ENCODE peak calls at places on chromosomes 5 and 9, in five cellular contexts. A is fibroblast of the conjunctiva, X is AG08395, P is NAMALWA, S is epithelial cell of prostate. Q is an unnamed sample.

GRCh38 chr9:93955356-93956182 is 414 bp upstream of the BARX1 start:
- DNase-seq in A (no peak), X (no peak), P (no peak), S (no peak), Q (no peak)

GRCh38 chr5:76175821-76176403 is 92.7 kb downstream of the SV2C start:
- DNase-seq in A (no peak), X (no peak), P (no peak), S (no peak), Q (no peak)

GRCh38 chr5:131795128-131795719 is 1.6 kb downstream of the FNIP1 start:
- DNase-seq in A (no peak), X (no peak), P (peak), S (no peak), Q (no peak)

GRCh38 chr9:126836216-126836615 is 24.2 kb upstream of the ZBTB34 start:
- DNase-seq in A (no peak), X (no peak), P (no peak), S (no peak), Q (no peak)

GRCh38 chr5:136981936-136982335 is 517.2 kb downstream of the SPOCK1 start:
- DNase-seq in A (no peak), X (no peak), P (no peak), S (no peak), Q (no peak)

GRCh38 chr5:132493821-132494220 is 3.2 kb upstream of the IRF1 start:
- DNase-seq in A (no peak), X (no peak), P (no peak), S (no peak), Q (no peak)

GRCh38 chr5:125331987-125332628 is 585.7 kb upstream of the ZNF608 start:
- DNase-seq in A (no peak), X (no peak), P (no peak), S (no peak), Q (no peak)

GRCh38 chr5:119708076-119708790 is 78.9 kb downstream of the FAM170A start:
- DNase-seq in A (no peak), X (no peak), P (no peak), S (no peak), Q (no peak)

GRCh38 chr5:88390007-88390385 is 121.4 kb upstream of the TMEM161B start:
- DNase-seq in A (no peak), X (no peak), P (no peak), S (no peak), Q (no peak)

GRCh38 chr5:179802950-179803562 is 3.6 kb downstream of the MGAT4B start:
- DNase-seq in A (no peak), X (no peak), P (no peak), S (no peak), Q (no peak)

GRCh38 chr5:72122619-72123018 is 15.3 kb downstream of the MAP1B start:
- DNase-seq in A (no peak), X (no peak), P (no peak), S (no peak), Q (no peak)

GRCh38 chr9:115964710-115965347 is 188.8 kb upstream of the PAPPA start:
- DNase-seq in A (no peak), X (no peak), P (no peak), S (no peak), Q (no peak)

GRCh38 chr9:89903076-89903475 is 298.3 kb downstream of the GADD45G start:
- DNase-seq in A (no peak), X (no peak), P (no peak), S (no peak), Q (no peak)

GRCh38 chr9:117178596-117179111 is 236.2 kb downstream of the ASTN2 start:
- DNase-seq in A (no peak), X (no peak), P (no peak), S (no peak), Q (no peak)

GRCh38 chr5:141567513-141568117 is 51.2 kb downstream of the DIAPH1 start:
- DNase-seq in A (no peak), X (peak), P (peak), S (no peak), Q (no peak)

GRCh38 chr5:893711-894110 is 1.0 kb downstream of the TRIP13 start:
- DNase-seq in A (no peak), X (no peak), P (peak), S (no peak), Q (no peak)

GRCh38 chr5:109413463-109413862 is 3.7 kb upstream of the PJA2 start:
- DNase-seq in A (no peak), X (no peak), P (no peak), S (no peak), Q (no peak)

GRCh38 chr5:149221326-149221725 is 50.3 kb upstream of the AFAP1L1 start:
- DNase-seq in A (no peak), X (peak), P (no peak), S (no peak), Q (no peak)

GRCh38 chr5:60945760-60946253 is 802 bp downstream of the NDUFAF2 start:
- DNase-seq in A (peak), X (peak), P (no peak), S (no peak), Q (peak)

GRCh38 chr5:78843436-78843835 is 141.7 kb downstream of the ARSB start:
- DNase-seq in A (no peak), X (no peak), P (no peak), S (no peak), Q (no peak)

GRCh38 chr5:115575167-115576070 is 26.9 kb downstream of the TICAM2 start:
- DNase-seq in A (no peak), X (peak), P (peak), S (no peak), Q (no peak)

GRCh38 chr5:176609724-176610429 is at the start of gene GPRIN1:
- DNase-seq in A (peak), X (peak), P (peak), S (no peak), Q (peak)

GRCh38 chr5:139648205-139649081 is at the start of gene CXXC5:
- DNase-seq in A (peak), X (peak), P (peak), S (no peak), Q (peak)

GRCh38 chr9:137590469-137591383 is at the start of gene ZMYND19:
- DNase-seq in A (peak), X (peak), P (peak), S (peak), Q (peak)

GRCh38 chr9:90964101-90965020 is 162.7 kb downstream of the SYK start:
- DNase-seq in A (no peak), X (no peak), P (peak), S (no peak), Q (no peak)

GRCh38 chr5:121313886-121314285 is 537.8 kb upstream of the FTMT start:
- DNase-seq in A (no peak), X (no peak), P (no peak), S (no peak), Q (no peak)

GRCh38 chr5:35417040-35417439 is 186.8 kb upstream of the PRLR start:
- DNase-seq in A (no peak), X (no peak), P (no peak), S (no peak), Q (no peak)

GRCh38 chr9:88757406-88758010 is 222.5 kb downstream of the NXNL2 start:
- DNase-seq in A (no peak), X (no peak), P (no peak), S (no peak), Q (no peak)

GRCh38 chr5:168177831-168178450 is 113.5 kb upstream of the WWC1 start:
- DNase-seq in A (no peak), X (no peak), P (no peak), S (no peak), Q (no peak)

GRCh38 chr9:98884849-98885248 is 58.9 kb upstream of the COL15A1 start:
- DNase-seq in A (no peak), X (no peak), P (no peak), S (no peak), Q (no peak)

GRCh38 chr5:147852365-147852764 is 20.9 kb upstream of the SPINK1 start:
- DNase-seq in A (no peak), X (no peak), P (no peak), S (no peak), Q (no peak)

Q was measured in stromal cell of bone marrow.